ENCODE peak calls at places on chromosome 1, in six cellular contexts. K is spleen, M is amniotic stem cell, P is amniotic epithelial cell, V is pancreas, G is occipital lobe. H is an unnamed sample.

GRCh38 chr1:23718482-23718881 is 24.8 kb upstream of the ELOA start:
- DNase-seq in K (peak), M (no peak), P (peak), V (no peak), G (no peak), H (no peak)

GRCh38 chr1:165900576-165901380 is 73.4 kb downstream of the UCK2 start:
- DNase-seq in K (no peak), M (no peak), P (peak), V (peak), G (no peak), H (no peak)

GRCh38 chr1:20343149-20343936 is 52.7 kb downstream of the VWA5B1 start:
- DNase-seq in K (peak), M (no peak), P (no peak), V (peak), G (no peak), H (no peak)

GRCh38 chr1:45974541-45975269 is 157.7 kb downstream of the PIK3R3 start:
- DNase-seq in K (no peak), M (no peak), P (no peak), V (no peak), G (no peak), H (no peak)

GRCh38 chr1:102640872-102641271 is 467.4 kb downstream of the COL11A1 start:
- DNase-seq in K (no peak), M (no peak), P (peak), V (no peak), G (no peak), H (no peak)

GRCh38 chr1:54362881-54363340 is 43.3 kb downstream of the SSBP3 start:
- DNase-seq in K (no peak), M (no peak), P (peak), V (no peak), G (no peak), H (no peak)

GRCh38 chr1:91700332-91700731 is 185.6 kb downstream of the TGFBR3 start:
- DNase-seq in K (no peak), M (peak), P (peak), V (no peak), G (no peak), H (no peak)

GRCh38 chr1:41240806-41241747 is 1.0 kb downstream of the SCMH1 start:
- DNase-seq in K (peak), M (no peak), P (peak), V (peak), G (peak), H (peak)

GRCh38 chr1:29758764-29759499 is 522.6 kb downstream of the PTPRU start:
- DNase-seq in K (no peak), M (no peak), P (no peak), V (no peak), G (no peak), H (no peak)

GRCh38 chr1:208535518-208535917 is 291.3 kb upstream of the PLXNA2 start:
- DNase-seq in K (no peak), M (no peak), P (no peak), V (no peak), G (no peak), H (no peak)

GRCh38 chr1:204191481-204191880 is 4.8 kb downstream of the KISS1 start:
- DNase-seq in K (peak), M (no peak), P (no peak), V (no peak), G (no peak), H (no peak)

GRCh38 chr1:215109171-215109570 is 26.6 kb downstream of the KCNK2 start:
- DNase-seq in K (no peak), M (no peak), P (no peak), V (no peak), G (no peak), H (no peak)

GRCh38 chr1:37723390-37724078 is 31.2 kb downstream of the CDCA8 start:
- DNase-seq in K (no peak), M (no peak), P (no peak), V (no peak), G (no peak), H (no peak)

GRCh38 chr1:1351511-1352427 is 2.6 kb upstream of the DVL1 start:
- DNase-seq in K (no peak), M (no peak), P (peak), V (no peak), G (no peak), H (no peak)

GRCh38 chr1:6358757-6359567 is 34.6 kb downstream of the ACOT7 start:
- DNase-seq in K (peak), M (peak), P (peak), V (peak), G (peak), H (no peak)

GRCh38 chr1:19651141-19651737 is 7.1 kb downstream of the NBL1 start:
- DNase-seq in K (no peak), M (no peak), P (peak), V (peak), G (no peak), H (peak)

GRCh38 chr1:43619314-43619790 is 30.6 kb upstream of the KDM4A start:
- DNase-seq in K (no peak), M (no peak), P (no peak), V (no peak), G (no peak), H (no peak)

H was measured in GM19239.